ENCODE peak calls at places on chromosomes 4 and X, in nine cellular contexts. One of them, this sample, is unnamed.

GRCh38 chr4:48907706-48908477 is 1.3 kb upstream of the OCIAD2 start:
- DNase-seq in bronchial epithelial cell: peak
- DNase-seq in NB4: no peak
- DNase-seq in foreskin fibroblast: no peak
- DNase-seq in transverse colon: no peak
- DNase-seq in GM20000: no peak
- DNase-seq in SK-N-SH: no peak
- DNase-seq in endothelial cell: no peak
- DNase-seq in GM12865: no peak
- DNase-seq in this sample: no peak

GRCh38 chr4:85482000-85482738 is 7.2 kb downstream of the ARHGAP24 start:
- DNase-seq in SK-N-SH: no peak
- DNase-seq in GM12865: peak
- DNase-seq in transverse colon: no peak
- DNase-seq in GM20000: no peak
- DNase-seq in endothelial cell: no peak
- DNase-seq in NB4: peak
- DNase-seq in bronchial epithelial cell: no peak
- DNase-seq in foreskin fibroblast: no peak
- DNase-seq in this sample: no peak

GRCh38 chrX:30620980-30621716 is 32.1 kb upstream of the GK start:
- DNase-seq in transverse colon: no peak
- DNase-seq in SK-N-SH: no peak
- DNase-seq in foreskin fibroblast: peak
- DNase-seq in GM20000: no peak
- DNase-seq in bronchial epithelial cell: peak
- DNase-seq in NB4: peak
- DNase-seq in endothelial cell: no peak
- DNase-seq in GM12865: no peak
- DNase-seq in this sample: no peak

GRCh38 chrX:84188320-84188834 is 378 bp upstream of the RPS6KA6 start:
- DNase-seq in endothelial cell: peak
- DNase-seq in foreskin fibroblast: peak
- DNase-seq in transverse colon: peak
- DNase-seq in GM12865: no peak
- DNase-seq in SK-N-SH: peak
- DNase-seq in bronchial epithelial cell: peak
- DNase-seq in NB4: no peak
- DNase-seq in GM20000: no peak
- DNase-seq in this sample: peak

GRCh38 chrX:18676470-18676869 is 4.6 kb upstream of the RS1 start:
- DNase-seq in GM20000: no peak
- DNase-seq in transverse colon: no peak
- DNase-seq in endothelial cell: peak
- DNase-seq in bronchial epithelial cell: no peak
- DNase-seq in SK-N-SH: peak
- DNase-seq in NB4: no peak
- DNase-seq in foreskin fibroblast: no peak
- DNase-seq in GM12865: no peak
- DNase-seq in this sample: peak

GRCh38 chrX:39705299-39705698 is 392.5 kb downstream of the BCOR start:
- DNase-seq in endothelial cell: no peak
- DNase-seq in foreskin fibroblast: peak
- DNase-seq in GM12865: peak
- DNase-seq in transverse colon: peak
- DNase-seq in NB4: peak
- DNase-seq in bronchial epithelial cell: peak
- DNase-seq in SK-N-SH: no peak
- DNase-seq in GM20000: no peak
- DNase-seq in this sample: no peak

GRCh38 chr4:143281507-143282169 is 55.0 kb upstream of the GAB1 start:
- DNase-seq in SK-N-SH: no peak
- DNase-seq in foreskin fibroblast: no peak
- DNase-seq in NB4: no peak
- DNase-seq in bronchial epithelial cell: no peak
- DNase-seq in endothelial cell: no peak
- DNase-seq in GM20000: peak
- DNase-seq in transverse colon: no peak
- DNase-seq in GM12865: peak
- DNase-seq in this sample: no peak

GRCh38 chr4:15702941-15703403 is at the start of gene BST1:
- DNase-seq in endothelial cell: peak
- DNase-seq in transverse colon: peak
- DNase-seq in bronchial epithelial cell: peak
- DNase-seq in GM20000: peak
- DNase-seq in NB4: peak
- DNase-seq in GM12865: peak
- DNase-seq in foreskin fibroblast: peak
- DNase-seq in SK-N-SH: peak
- DNase-seq in this sample: no peak

GRCh38 chr4:185508162-185508561 is 27.1 kb downstream of the PDLIM3 start:
- DNase-seq in bronchial epithelial cell: peak
- DNase-seq in SK-N-SH: no peak
- DNase-seq in endothelial cell: no peak
- DNase-seq in GM12865: no peak
- DNase-seq in transverse colon: no peak
- DNase-seq in GM20000: no peak
- DNase-seq in NB4: no peak
- DNase-seq in foreskin fibroblast: no peak
- DNase-seq in this sample: no peak

GRCh38 chr4:88144866-88145300 is 13.6 kb downstream of the ABCG2 start:
- DNase-seq in NB4: no peak
- DNase-seq in endothelial cell: no peak
- DNase-seq in GM20000: no peak
- DNase-seq in bronchial epithelial cell: peak
- DNase-seq in SK-N-SH: no peak
- DNase-seq in GM12865: no peak
- DNase-seq in foreskin fibroblast: no peak
- DNase-seq in transverse colon: no peak
- DNase-seq in this sample: no peak

GRCh38 chr4:153204247-153205027 is at the start of gene TRIM2:
- DNase-seq in bronchial epithelial cell: peak
- DNase-seq in foreskin fibroblast: peak
- DNase-seq in SK-N-SH: no peak
- DNase-seq in GM20000: no peak
- DNase-seq in NB4: no peak
- DNase-seq in transverse colon: peak
- DNase-seq in GM12865: no peak
- DNase-seq in endothelial cell: peak
- DNase-seq in this sample: peak

GRCh38 chr4:185599844-185600243 is 64.5 kb upstream of the PDLIM3 start:
- DNase-seq in transverse colon: peak
- DNase-seq in GM12865: no peak
- DNase-seq in bronchial epithelial cell: no peak
- DNase-seq in NB4: no peak
- DNase-seq in foreskin fibroblast: no peak
- DNase-seq in GM20000: no peak
- DNase-seq in endothelial cell: no peak
- DNase-seq in SK-N-SH: no peak
- DNase-seq in this sample: no peak

GRCh38 chr4:55312491-55313101 is 33.4 kb upstream of the SRD5A3 start:
- DNase-seq in transverse colon: peak
- DNase-seq in NB4: peak
- DNase-seq in foreskin fibroblast: peak
- DNase-seq in GM12865: peak
- DNase-seq in GM20000: peak
- DNase-seq in SK-N-SH: peak
- DNase-seq in endothelial cell: peak
- DNase-seq in bronchial epithelial cell: peak
- DNase-seq in this sample: peak

GRCh38 chrX:22159071-22159470 is 113.6 kb upstream of the CBLL2 start:
- DNase-seq in SK-N-SH: no peak
- DNase-seq in endothelial cell: no peak
- DNase-seq in GM12865: no peak
- DNase-seq in NB4: no peak
- DNase-seq in foreskin fibroblast: no peak
- DNase-seq in bronchial epithelial cell: peak
- DNase-seq in GM20000: no peak
- DNase-seq in transverse colon: no peak
- DNase-seq in this sample: no peak
- TF ChIP-seq CTCF in SK-N-SH: no peak
- TF ChIP-seq CTCF in endothelial cell: no peak
- TF ChIP-seq CTCF in GM12865: no peak
- TF ChIP-seq CTCF in NB4: no peak
- TF ChIP-seq CTCF in foreskin fibroblast: no peak
- TF ChIP-seq CTCF in bronchial epithelial cell: no peak
- TF ChIP-seq CTCF in GM20000: no peak
- TF ChIP-seq CTCF in transverse colon: no peak
- TF ChIP-seq CTCF in this sample: no peak

GRCh38 chrX:81286075-81286474 is 84.2 kb downstream of the SH3BGRL start:
- DNase-seq in transverse colon: no peak
- DNase-seq in GM12865: no peak
- DNase-seq in bronchial epithelial cell: no peak
- DNase-seq in endothelial cell: no peak
- DNase-seq in NB4: no peak
- DNase-seq in GM20000: no peak
- DNase-seq in SK-N-SH: no peak
- DNase-seq in foreskin fibroblast: no peak
- DNase-seq in this sample: no peak

DNA sequence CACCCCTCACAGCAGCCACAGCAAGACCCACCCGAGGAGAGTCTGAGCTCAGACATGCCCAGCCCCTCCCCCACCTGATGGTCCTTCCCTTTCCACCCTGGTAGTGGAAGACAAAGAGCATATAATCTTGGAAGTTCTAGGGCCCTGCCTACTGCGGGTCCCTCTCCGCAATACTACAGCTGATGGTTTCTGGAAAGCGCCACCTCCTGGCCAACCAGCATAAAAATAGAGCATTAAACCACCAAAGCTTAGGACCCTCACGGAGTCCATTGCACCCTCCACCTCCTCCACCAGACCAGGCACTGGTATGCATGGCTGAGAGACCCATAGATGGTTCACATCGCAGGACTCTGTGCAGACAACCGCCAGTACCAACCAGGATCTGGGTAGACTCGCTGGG is 78.2 kb downstream of the SH3BGRL start:
- DNase-seq in GM20000: no peak
- DNase-seq in bronchial epithelial cell: no peak
- DNase-seq in NB4: no peak
- DNase-seq in GM12865: no peak
- DNase-seq in SK-N-SH: no peak
- DNase-seq in endothelial cell: peak
- DNase-seq in transverse colon: no peak
- DNase-seq in foreskin fibroblast: no peak
- DNase-seq in this sample: no peak
- TF ChIP-seq CTCF in GM20000: no peak
- TF ChIP-seq CTCF in bronchial epithelial cell: no peak
- TF ChIP-seq CTCF in NB4: no peak
- TF ChIP-seq CTCF in GM12865: no peak
- TF ChIP-seq CTCF in SK-N-SH: peak
- TF ChIP-seq CTCF in endothelial cell: peak
- TF ChIP-seq CTCF in transverse colon: no peak
- TF ChIP-seq CTCF in foreskin fibroblast: no peak
- TF ChIP-seq CTCF in this sample: no peak

GRCh38 chr4:53659112-53659511 is 67.8 kb upstream of the LNX1 start:
- DNase-seq in bronchial epithelial cell: no peak
- DNase-seq in GM12865: no peak
- DNase-seq in SK-N-SH: peak
- DNase-seq in NB4: no peak
- DNase-seq in transverse colon: no peak
- DNase-seq in GM20000: no peak
- DNase-seq in endothelial cell: no peak
- DNase-seq in foreskin fibroblast: no peak
- DNase-seq in this sample: no peak

GRCh38 chr4:53658029-53658428 is 66.7 kb upstream of the LNX1 start:
- DNase-seq in SK-N-SH: no peak
- DNase-seq in GM12865: no peak
- DNase-seq in bronchial epithelial cell: no peak
- DNase-seq in endothelial cell: no peak
- DNase-seq in transverse colon: no peak
- DNase-seq in NB4: no peak
- DNase-seq in foreskin fibroblast: no peak
- DNase-seq in GM20000: no peak
- DNase-seq in this sample: no peak

GRCh38 chr4:53654300-53654758 is 63.0 kb upstream of the LNX1 start:
- DNase-seq in transverse colon: no peak
- DNase-seq in NB4: no peak
- DNase-seq in GM12865: peak
- DNase-seq in endothelial cell: no peak
- DNase-seq in SK-N-SH: no peak
- DNase-seq in bronchial epithelial cell: peak
- DNase-seq in foreskin fibroblast: peak
- DNase-seq in GM20000: peak
- DNase-seq in this sample: no peak

GRCh38 chr4:53653484-53654053 is 62.3 kb upstream of the LNX1 start:
- DNase-seq in endothelial cell: no peak
- DNase-seq in NB4: peak
- DNase-seq in GM12865: peak
- DNase-seq in GM20000: no peak
- DNase-seq in SK-N-SH: peak
- DNase-seq in bronchial epithelial cell: no peak
- DNase-seq in foreskin fibroblast: peak
- DNase-seq in transverse colon: peak
- DNase-seq in this sample: no peak

GRCh38 chr4:53656421-53656981 is 65.2 kb upstream of the LNX1 start:
- DNase-seq in NB4: no peak
- DNase-seq in bronchial epithelial cell: no peak
- DNase-seq in SK-N-SH: no peak
- DNase-seq in foreskin fibroblast: peak
- DNase-seq in transverse colon: no peak
- DNase-seq in endothelial cell: no peak
- DNase-seq in GM20000: no peak
- DNase-seq in GM12865: no peak
- DNase-seq in this sample: no peak
- TF ChIP-seq CTCF in NB4: no peak
- TF ChIP-seq CTCF in bronchial epithelial cell: peak
- TF ChIP-seq CTCF in SK-N-SH: peak
- TF ChIP-seq CTCF in foreskin fibroblast: peak
- TF ChIP-seq CTCF in transverse colon: peak
- TF ChIP-seq CTCF in endothelial cell: no peak
- TF ChIP-seq CTCF in GM20000: no peak
- TF ChIP-seq CTCF in GM12865: no peak
- TF ChIP-seq CTCF in this sample: no peak

GRCh38 chrX:9682861-9683260 is 82.8 kb downstream of the GPR143 start:
- DNase-seq in SK-N-SH: no peak
- DNase-seq in endothelial cell: no peak
- DNase-seq in foreskin fibroblast: no peak
- DNase-seq in NB4: no peak
- DNase-seq in transverse colon: no peak
- DNase-seq in GM12865: no peak
- DNase-seq in bronchial epithelial cell: no peak
- DNase-seq in GM20000: no peak
- DNase-seq in this sample: no peak

GRCh38 chrX:9683350-9683749 is 82.3 kb downstream of the GPR143 start:
- DNase-seq in endothelial cell: no peak
- DNase-seq in NB4: no peak
- DNase-seq in SK-N-SH: no peak
- DNase-seq in GM20000: no peak
- DNase-seq in bronchial epithelial cell: no peak
- DNase-seq in GM12865: no peak
- DNase-seq in transverse colon: no peak
- DNase-seq in foreskin fibroblast: no peak
- DNase-seq in this sample: no peak

GRCh38 chrX:9681011-9681410 is 84.6 kb downstream of the GPR143 start:
- DNase-seq in NB4: no peak
- DNase-seq in endothelial cell: no peak
- DNase-seq in SK-N-SH: no peak
- DNase-seq in transverse colon: no peak
- DNase-seq in foreskin fibroblast: no peak
- DNase-seq in GM20000: no peak
- DNase-seq in bronchial epithelial cell: no peak
- DNase-seq in GM12865: no peak
- DNase-seq in this sample: no peak

GRCh38 chrX:9681422-9681821 is 84.2 kb downstream of the GPR143 start:
- DNase-seq in foreskin fibroblast: no peak
- DNase-seq in GM12865: no peak
- DNase-seq in GM20000: no peak
- DNase-seq in NB4: no peak
- DNase-seq in endothelial cell: no peak
- DNase-seq in bronchial epithelial cell: peak
- DNase-seq in transverse colon: no peak
- DNase-seq in SK-N-SH: no peak
- DNase-seq in this sample: no peak

GRCh38 chrX:9682456-9682855 is 83.2 kb downstream of the GPR143 start:
- DNase-seq in foreskin fibroblast: no peak
- DNase-seq in GM12865: no peak
- DNase-seq in NB4: no peak
- DNase-seq in SK-N-SH: no peak
- DNase-seq in bronchial epithelial cell: no peak
- DNase-seq in transverse colon: peak
- DNase-seq in GM20000: no peak
- DNase-seq in endothelial cell: no peak
- DNase-seq in this sample: no peak
- TF ChIP-seq CTCF in foreskin fibroblast: no peak
- TF ChIP-seq CTCF in GM12865: no peak
- TF ChIP-seq CTCF in NB4: no peak
- TF ChIP-seq CTCF in SK-N-SH: peak
- TF ChIP-seq CTCF in bronchial epithelial cell: no peak
- TF ChIP-seq CTCF in transverse colon: peak
- TF ChIP-seq CTCF in GM20000: no peak
- TF ChIP-seq CTCF in endothelial cell: no peak
- TF ChIP-seq CTCF in this sample: peak

This sample was measured in neural crest cell.